ENCODE peak calls at places on chromosome 13, in five cellular contexts. S is SK-N-SH, M is hepatocyte, Z is mammary epithelial cell, C is neural progenitor cell. F is an unnamed sample.

GRCh38 chr13:59279024-59279423 is 884.7 kb downstream of the DIAPH3 start:
- DNase-seq in M (no peak), S (peak; percentile 29), Z (no peak), C (no peak), F (no peak)

GRCh38 chr13:41791056-41791455 is 169.9 kb downstream of the VWA8 start:
- DNase-seq in S (no peak), M (no peak), Z (no peak), C (no peak), F (peak; percentile 21)

GRCh38 chr13:111382411-111382810 is 62.0 kb downstream of the TEX29 start:
- DNase-seq in C (no peak), Z (no peak), S (no peak), M (no peak), F (no peak)

GRCh38 chr13:94765814-94766213 is 53.5 kb upstream of the SOX21 start:
- DNase-seq in C (no peak), M (no peak), Z (no peak), S (no peak), F (no peak)

GRCh38 chr13:70191034-70191433 is 82.8 kb upstream of the KLHL1 start:
- DNase-seq in S (no peak), C (no peak), Z (no peak), M (no peak), F (no peak)

GRCh38 chr13:78410164-78410563 is 193.2 kb downstream of the POU4F1 start:
- DNase-seq in S (no peak), C (no peak), Z (no peak), M (no peak), F (no peak)

GRCh38 chr13:111239754-111240670 is 80.4 kb upstream of the TEX29 start:
- DNase-seq in C (no peak), M (no peak), Z (no peak), S (no peak), F (no peak)

GRCh38 chr13:53020764-53021332 is 7.8 kb upstream of the OLFM4 start:
- DNase-seq in S (no peak), Z (no peak), M (no peak), C (no peak), F (no peak)

GRCh38 chr13:110813646-110814624 is 100.4 kb downstream of the ING1 start:
- DNase-seq in C (no peak), Z (no peak), M (no peak), S (no peak), F (no peak)

GRCh38 chr13:88339271-88339741 is 668.1 kb downstream of the SLITRK5 start:
- DNase-seq in S (no peak), M (peak; percentile 35), C (no peak), Z (no peak), F (no peak)

GRCh38 chr13:110113284-110113764 is 193.6 kb downstream of the COL4A1 start:
- DNase-seq in Z (peak; percentile 87), S (no peak), C (no peak), M (no peak), F (peak; percentile 94)

GRCh38 chr13:58584610-58585009 is 953.1 kb downstream of the PCDH17 start:
- DNase-seq in Z (no peak), M (no peak), S (no peak), C (no peak), F (no peak)

GRCh38 chr13:74406439-74406838 is 272.2 kb upstream of the KLF12 start:
- DNase-seq in Z (no peak), M (no peak), C (no peak), S (no peak), F (peak; percentile 45)

GRCh38 chr13:76231522-76232167 is 595.5 kb downstream of the LMO7 start:
- DNase-seq in M (no peak), C (no peak), Z (no peak), S (no peak), F (no peak)

GRCh38 chr13:35767256-35767981 is 290.9 kb upstream of the MAB21L1 start:
- DNase-seq in M (no peak), S (no peak), Z (no peak), C (no peak), F (no peak)

GRCh38 chr13:110455941-110456340 is 105.6 kb downstream of the RAB20 start:
- DNase-seq in S (peak; percentile 91), C (peak; percentile 87), Z (peak; percentile 67), M (peak; percentile 89), F (peak; percentile 97)

GRCh38 chr13:35818577-35819165 is 312.5 kb downstream of the DCLK1 start:
- DNase-seq in M (peak; percentile 62), Z (peak; percentile 13), S (peak; percentile 51), C (peak; percentile 58), F (peak; percentile 62)

GRCh38 chr13:42478531-42479156 is 95.3 kb upstream of the TNFSF11 start:
- DNase-seq in S (peak; percentile 11), C (peak; percentile 27), M (peak; percentile 32), Z (peak; percentile 24), F (peak; percentile 91)

GRCh38 chr13:88456155-88456554 is 785.0 kb downstream of the SLITRK5 start:
- DNase-seq in S (no peak), Z (no peak), C (no peak), M (no peak), F (no peak)

GRCh38 chr13:90238433-90238832 is 1109.1 kb upstream of the MIR17HG start:
- DNase-seq in C (peak; percentile 10), Z (peak; percentile 64), M (no peak), S (no peak), F (no peak)

GRCh38 chr13:99911965-99912566 is 59.5 kb downstream of the ZIC5 start:
- DNase-seq in Z (no peak), C (no peak), M (no peak), S (no peak), F (no peak)

GRCh38 chr13:28819046-28819747 is 942 bp upstream of the MTUS2 start:
- DNase-seq in Z (peak; percentile 26), C (peak; percentile 68), S (no peak), M (peak; percentile 26), F (no peak)

GRCh38 chr13:111864566-111864965 is 202.4 kb upstream of the SOX1 start:
- DNase-seq in S (no peak), Z (no peak), C (no peak), M (no peak), F (no peak)

GRCh38 chr13:72782717-72783116 is 784 bp downstream of the PIBF1 start:
- DNase-seq in M (no peak), Z (peak; percentile 12), S (peak; percentile 1), C (peak; percentile 2), F (peak; percentile 9)

GRCh38 chr13:38970380-38971051 is 20.1 kb downstream of the STOML3 start:
- DNase-seq in S (peak; percentile 3), C (no peak), M (no peak), Z (no peak), F (no peak)

GRCh38 chr13:75908137-75908536 is 272.0 kb downstream of the LMO7 start:
- DNase-seq in C (peak; percentile 6), M (no peak), S (no peak), Z (no peak), F (no peak)

GRCh38 chr13:76798037-76798436 is 88.2 kb downstream of the KCTD12 start:
- DNase-seq in C (no peak), S (no peak), Z (no peak), M (no peak), F (no peak)

GRCh38 chr13:84844473-84844872 is 954.7 kb downstream of the SLITRK6 start:
- DNase-seq in C (peak; percentile 27), M (peak; percentile 21), S (peak; percentile 32), Z (peak; percentile 9), F (no peak)

DNA sequence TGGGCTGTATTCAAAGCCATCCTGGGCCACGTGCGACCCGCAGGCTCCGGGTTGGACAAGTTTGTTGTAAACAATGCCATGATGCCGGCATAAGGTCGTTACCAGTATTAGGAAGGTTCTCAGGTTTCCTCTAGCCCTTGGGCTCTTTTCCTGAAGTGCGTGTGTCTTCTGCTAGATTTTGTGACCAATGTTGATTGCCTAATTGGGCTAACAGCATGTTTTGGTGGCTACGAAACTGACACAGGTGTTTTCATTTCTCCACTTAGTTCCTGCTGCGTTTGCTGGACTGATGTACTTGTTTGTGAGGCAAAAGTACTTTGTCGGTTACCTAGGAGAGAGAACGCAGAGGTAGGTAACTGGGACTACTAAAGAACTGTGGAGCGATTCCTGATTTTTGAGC is 20.3 kb downstream of the ALOX5AP start:
- DNase-seq in S (no peak), M (no peak), Z (no peak), C (no peak), F (no peak)
- H3K4me1 ChIP-seq in S (peaks cover 9% of the 10 kb centered on the region), M (no peaks in the 10 kb centered on the region), Z (no peaks in the 10 kb centered on the region), C (peaks cover 6% of the 10 kb centered on the region), F (peaks cover 8% of the 10 kb centered on the region)

DNA sequence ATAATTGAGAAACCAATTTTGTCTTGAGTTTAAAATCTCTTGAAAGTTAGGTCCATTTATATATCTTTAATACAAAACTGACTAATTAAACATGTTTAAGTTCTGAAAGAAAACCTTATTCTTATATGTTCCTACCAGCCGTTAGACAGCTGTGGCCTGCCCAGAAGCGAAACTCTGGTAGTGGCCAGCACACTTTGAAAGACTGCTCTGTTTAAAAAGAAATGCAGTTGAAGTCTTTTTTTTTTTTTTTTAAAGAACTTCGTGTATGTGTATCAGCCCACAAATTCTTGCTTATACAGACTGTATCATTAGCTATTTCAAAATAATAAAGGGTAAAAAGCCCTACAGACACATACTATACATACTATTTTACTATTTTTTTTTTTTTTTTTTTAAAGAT is 34.0 kb downstream of the KCTD4 start:
- DNase-seq in C (no peak), Z (no peak), S (no peak), M (no peak), F (peak; percentile 4)
- H3K79me2 ChIP-seq in C (peaks cover 3% of the 10 kb centered on the region), Z (peaks cover 47% of the 10 kb centered on the region), S (peaks cover 14% of the 10 kb centered on the region), M (no peaks in the 10 kb centered on the region), F (peaks cover 21% of the 10 kb centered on the region)

GRCh38 chr13:49976314-49977258 is 20.3 kb upstream of the TRIM13 start:
- DNase-seq in Z (peak; percentile 69), S (peak; percentile 66), M (peak; percentile 90), C (peak; percentile 88), F (peak; percentile 83)
- H2AFZ ChIP-seq in Z (peak overlapping the region; percentile 57), S (no peak overlapping the region), M (no peak overlapping the region), C (peak overlapping the region; percentile 82), F (no peak overlapping the region)

DNA sequence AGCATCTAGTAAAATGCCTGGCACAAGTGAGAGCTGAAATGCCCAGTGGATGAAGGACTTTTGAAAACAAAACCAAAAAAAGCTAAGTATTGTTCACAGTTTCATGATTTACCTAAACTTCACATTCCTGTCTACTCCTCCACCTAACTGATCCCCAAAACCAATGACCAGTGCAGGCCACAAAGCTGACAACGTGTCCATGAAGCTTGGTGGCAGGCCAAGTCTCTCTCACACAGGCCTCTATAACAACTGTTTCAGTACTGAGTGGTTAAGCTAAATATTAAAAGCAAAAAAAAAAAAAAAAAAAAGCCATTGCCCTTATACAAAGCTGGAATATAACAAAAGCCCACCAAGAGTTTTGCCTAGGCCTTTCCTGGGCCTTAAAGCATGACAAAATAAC is 36.4 kb downstream of the STK24 start:
- DNase-seq in M (no peak), S (no peak), C (no peak), Z (no peak), F (no peak)
- H3K4me1 ChIP-seq in M (peaks cover 41% of the 10 kb centered on the region), S (peaks cover 66% of the 10 kb centered on the region), C (peaks cover 42% of the 10 kb centered on the region), Z (peaks cover 24% of the 10 kb centered on the region), F (peaks cover 52% of the 10 kb centered on the region)

DNA sequence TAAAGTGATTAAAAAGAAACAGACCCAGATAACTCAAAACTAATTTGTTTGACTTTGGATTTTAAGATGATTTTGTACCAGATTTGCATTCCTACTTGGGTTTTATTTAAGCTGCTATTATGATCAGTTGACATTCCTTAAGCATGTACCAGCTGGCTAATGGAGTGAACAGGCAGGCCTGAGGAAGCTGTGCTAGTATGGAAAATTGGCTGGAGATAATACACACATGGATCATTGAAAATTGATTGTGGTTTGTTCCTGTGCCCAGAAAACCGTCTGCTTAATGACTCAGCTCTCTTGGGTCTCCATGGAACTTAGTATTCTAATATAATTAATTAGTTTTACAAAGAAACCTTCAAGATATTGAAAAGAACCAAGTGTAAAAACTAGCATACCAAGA is 22.6 kb downstream of the POLR1D start:
- DNase-seq in S (no peak), Z (peak; percentile 69), C (no peak), M (no peak), F (no peak)
- H3K79me2 ChIP-seq in S (peaks cover 20% of the 10 kb centered on the region), Z (peaks cover 61% of the 10 kb centered on the region), C (peaks cover 50% of the 10 kb centered on the region), M (peaks cover 60% of the 10 kb centered on the region), F (peaks cover 52% of the 10 kb centered on the region)

F was measured in osteoblast.